ENCODE peak calls at places on chromosomes 12 and 14, in five cellular contexts. One of them, this sample, is unnamed.

GRCh38 chr14:51304956-51305355 is 64.9 kb downstream of the TMX1 start:
- DNase-seq in PC-3: peak
- DNase-seq in MM.1S: no peak
- DNase-seq in HCT116: no peak
- DNase-seq in SK-N-SH: no peak
- DNase-seq in this sample: no peak

GRCh38 chr12:27396416-27396815 is 50.1 kb upstream of the SMCO2 start:
- DNase-seq in HCT116: no peak
- DNase-seq in MM.1S: no peak
- DNase-seq in PC-3: no peak
- DNase-seq in SK-N-SH: no peak
- DNase-seq in this sample: no peak

GRCh38 chr12:15735837-15736615 is 53.2 kb downstream of the EPS8 start:
- DNase-seq in MM.1S: no peak
- DNase-seq in HCT116: no peak
- DNase-seq in PC-3: no peak
- DNase-seq in SK-N-SH: no peak
- DNase-seq in this sample: no peak

GRCh38 chr12:90575995-90576394 is 379.0 kb downstream of the CCER1 start:
- DNase-seq in SK-N-SH: no peak
- DNase-seq in MM.1S: no peak
- DNase-seq in HCT116: no peak
- DNase-seq in PC-3: no peak
- DNase-seq in this sample: no peak

GRCh38 chr14:59337151-59337611 is 128.0 kb downstream of the GPR135 start:
- DNase-seq in SK-N-SH: no peak
- DNase-seq in PC-3: no peak
- DNase-seq in HCT116: no peak
- DNase-seq in MM.1S: no peak
- DNase-seq in this sample: peak

GRCh38 chr14:79514700-79515099 is 696.6 kb downstream of the DIO2 start:
- DNase-seq in SK-N-SH: no peak
- DNase-seq in PC-3: peak
- DNase-seq in HCT116: no peak
- DNase-seq in MM.1S: no peak
- DNase-seq in this sample: no peak

GRCh38 chr14:27945512-27945911 is 821.1 kb upstream of the FOXG1 start:
- DNase-seq in MM.1S: peak
- DNase-seq in PC-3: no peak
- DNase-seq in SK-N-SH: no peak
- DNase-seq in HCT116: no peak
- DNase-seq in this sample: no peak

GRCh38 chr14:72904840-72905561 is 11.1 kb upstream of the DPF3 start:
- DNase-seq in MM.1S: peak
- DNase-seq in SK-N-SH: peak
- DNase-seq in HCT116: peak
- DNase-seq in PC-3: peak
- DNase-seq in this sample: peak

GRCh38 chr12:32331133-32331532 is 68.2 kb upstream of the FGD4 start:
- DNase-seq in MM.1S: no peak
- DNase-seq in SK-N-SH: no peak
- DNase-seq in PC-3: peak
- DNase-seq in HCT116: no peak
- DNase-seq in this sample: no peak

GRCh38 chr12:124520258-124520657 is 47.2 kb downstream of the NCOR2 start:
- DNase-seq in SK-N-SH: no peak
- DNase-seq in PC-3: peak
- DNase-seq in MM.1S: no peak
- DNase-seq in HCT116: no peak
- DNase-seq in this sample: no peak
- H3K9ac ChIP-seq in SK-N-SH: no peak
- H3K9ac ChIP-seq in PC-3: no peak
- H3K9ac ChIP-seq in MM.1S: no peak
- H3K9ac ChIP-seq in HCT116: no peak
- H3K9ac ChIP-seq in this sample: no peak

GRCh38 chr12:131383741-131384543 is 326.9 kb upstream of the SFSWAP start:
- DNase-seq in HCT116: no peak
- DNase-seq in MM.1S: no peak
- DNase-seq in PC-3: no peak
- DNase-seq in SK-N-SH: peak
- DNase-seq in this sample: no peak
- TF ChIP-seq EZH2phosphoT487 in HCT116: no peak
- TF ChIP-seq EZH2phosphoT487 in MM.1S: no peak
- TF ChIP-seq EZH2phosphoT487 in PC-3: no peak
- TF ChIP-seq EZH2phosphoT487 in SK-N-SH: no peak
- TF ChIP-seq EZH2phosphoT487 in this sample: no peak

DNA sequence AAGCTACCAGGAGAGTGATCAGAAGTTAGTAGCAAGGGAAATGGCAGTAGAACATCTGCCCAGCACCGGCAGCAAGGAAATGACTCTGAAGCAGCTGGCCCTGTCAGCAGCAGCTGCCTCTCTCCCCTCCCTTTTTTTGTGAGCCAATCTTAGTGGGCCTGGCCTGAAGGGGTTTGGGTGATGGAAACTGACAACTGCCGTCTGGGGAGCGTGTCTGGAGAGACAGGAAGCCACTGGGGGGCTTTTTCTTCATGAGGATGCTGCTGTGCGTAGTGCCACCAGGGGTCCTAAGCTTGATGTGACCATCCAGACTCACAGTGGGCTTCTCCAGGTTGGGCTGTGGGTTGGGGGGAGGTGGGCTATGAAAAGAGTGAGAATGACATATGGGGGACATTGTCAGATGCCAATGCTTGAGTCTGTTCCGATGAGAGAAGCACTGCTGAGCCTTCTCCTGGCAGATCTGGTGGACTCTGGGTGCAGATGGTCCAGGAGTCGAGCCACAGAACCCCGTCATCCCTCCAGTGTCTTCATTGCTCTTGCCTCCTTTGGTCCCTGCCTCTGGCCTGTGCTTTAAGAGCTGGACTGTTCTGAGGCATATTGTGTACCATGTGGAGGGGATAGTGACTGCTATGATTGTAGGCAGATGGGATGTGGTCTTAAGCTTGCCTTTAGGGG is 87.6 kb upstream of the HIF1A start:
- DNase-seq in SK-N-SH: peak
- DNase-seq in PC-3: no peak
- DNase-seq in HCT116: no peak
- DNase-seq in MM.1S: no peak
- DNase-seq in this sample: peak
- TF ChIP-seq CTCF in SK-N-SH: peak
- TF ChIP-seq CTCF in PC-3: no peak
- TF ChIP-seq CTCF in HCT116: no peak
- TF ChIP-seq CTCF in MM.1S: no peak
- TF ChIP-seq CTCF in this sample: peak

DNA sequence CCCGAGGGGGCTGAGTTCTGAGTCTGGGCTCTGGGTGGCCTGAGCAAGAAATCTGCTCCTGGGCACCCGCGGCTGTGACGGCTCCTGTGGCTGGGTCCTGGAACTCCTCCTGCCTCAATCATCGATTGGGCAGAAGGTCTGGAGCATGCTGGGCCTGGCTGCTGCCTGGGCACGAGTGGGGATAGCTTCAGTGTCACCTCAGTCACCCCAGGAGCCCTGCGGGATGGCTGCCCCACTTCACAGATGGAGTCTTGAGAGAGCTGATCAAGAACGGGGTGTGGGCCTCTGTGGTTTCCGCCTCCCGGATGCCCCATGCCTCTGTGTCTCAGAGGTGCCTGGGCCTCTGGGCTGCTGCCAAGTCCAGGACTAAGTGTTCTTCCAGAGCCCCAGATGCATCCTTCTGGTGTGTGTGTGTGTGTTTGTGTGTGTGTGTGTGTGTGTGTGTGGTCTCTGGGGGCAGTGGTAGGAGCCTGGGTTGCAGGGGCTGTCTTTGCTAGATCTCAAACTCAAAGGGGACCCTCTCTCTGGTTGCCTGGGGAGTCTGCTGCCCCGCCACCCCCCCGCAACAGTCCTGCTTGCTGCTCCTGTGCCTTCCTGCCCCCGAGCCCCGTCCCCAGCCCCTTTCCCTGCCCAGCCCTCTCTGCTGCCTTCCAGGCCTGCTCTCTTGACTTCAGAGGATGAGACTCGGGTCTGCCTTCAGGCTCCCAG is 185.5 kb upstream of the C14orf180 start:
- DNase-seq in MM.1S: peak
- DNase-seq in PC-3: no peak
- DNase-seq in HCT116: no peak
- DNase-seq in SK-N-SH: peak
- DNase-seq in this sample: no peak
- H3K9ac ChIP-seq in MM.1S: no peak
- H3K9ac ChIP-seq in PC-3: no peak
- H3K9ac ChIP-seq in HCT116: no peak
- H3K9ac ChIP-seq in SK-N-SH: no peak
- H3K9ac ChIP-seq in this sample: no peak

This sample was measured in neural progenitor cell.